ENCODE peak calls at places on chromosomes 7 and 10, in four cellular contexts. One of them, this sample, is unnamed.

GRCh38 chr7:47651355-47652317 is 69.7 kb upstream of the TNS3 start:
- DNase-seq in GM12878: no peak
- DNase-seq in K562: no peak
- DNase-seq in HepG2: no peak
- DNase-seq in this sample: no peak

GRCh38 chr7:117942780-117943179 is 69.5 kb upstream of the CTTNBP2 start:
- DNase-seq in GM12878: no peak
- DNase-seq in K562: no peak
- DNase-seq in HepG2: no peak
- DNase-seq in this sample: no peak

GRCh38 chr7:20095862-20096261 is 121.3 kb downstream of the MACC1 start:
- DNase-seq in GM12878: no peak
- DNase-seq in K562: no peak
- DNase-seq in HepG2: no peak
- DNase-seq in this sample: no peak

GRCh38 chr10:103894454-103894853 is 23.5 kb downstream of the STN1 start:
- DNase-seq in GM12878: no peak
- DNase-seq in K562: no peak
- DNase-seq in HepG2: no peak
- DNase-seq in this sample: no peak

GRCh38 chr10:109428775-109429480 is 494.4 kb downstream of the XPNPEP1 start:
- DNase-seq in GM12878: no peak
- DNase-seq in K562: no peak
- DNase-seq in HepG2: no peak
- DNase-seq in this sample: no peak

GRCh38 chr10:58140706-58141347 is 126.9 kb downstream of the IPMK start:
- DNase-seq in GM12878: no peak
- DNase-seq in K562: no peak
- DNase-seq in HepG2: no peak
- DNase-seq in this sample: no peak

GRCh38 chr7:105876964-105877601 is 684 bp upstream of the ATXN7L1 start:
- DNase-seq in GM12878: no peak
- DNase-seq in K562: peak; percentile 32
- DNase-seq in HepG2: peak; percentile 60
- DNase-seq in this sample: peak; percentile 66

GRCh38 chr10:104104926-104105325 is 17.0 kb upstream of the SFR1 start:
- DNase-seq in GM12878: no peak
- DNase-seq in K562: no peak
- DNase-seq in HepG2: no peak
- DNase-seq in this sample: no peak

GRCh38 chr10:122713091-122713885 is 13.6 kb upstream of the C10orf120 start:
- DNase-seq in GM12878: no peak
- DNase-seq in K562: no peak
- DNase-seq in HepG2: no peak
- DNase-seq in this sample: no peak

GRCh38 chr10:13590886-13591285 is 4.1 kb downstream of the PRPF18 start:
- DNase-seq in GM12878: no peak
- DNase-seq in K562: no peak
- DNase-seq in HepG2: no peak
- DNase-seq in this sample: no peak

GRCh38 chr7:118259115-118259514 is 34.6 kb downstream of the ANKRD7 start:
- DNase-seq in GM12878: no peak
- DNase-seq in K562: no peak
- DNase-seq in HepG2: no peak
- DNase-seq in this sample: no peak

GRCh38 chr7:18806177-18806576 is 310.6 kb downstream of the HDAC9 start:
- DNase-seq in GM12878: no peak
- DNase-seq in K562: no peak
- DNase-seq in HepG2: no peak
- DNase-seq in this sample: no peak

GRCh38 chr7:80047856-80048459 is 86.7 kb upstream of the GNAI1 start:
- DNase-seq in GM12878: no peak
- DNase-seq in K562: no peak
- DNase-seq in HepG2: no peak
- DNase-seq in this sample: no peak

GRCh38 chr7:132181946-132182685 is 394.2 kb downstream of the PLXNA4 start:
- DNase-seq in GM12878: no peak
- DNase-seq in K562: no peak
- DNase-seq in HepG2: no peak
- DNase-seq in this sample: no peak

GRCh38 chr10:103929396-103929921 is 11.5 kb upstream of the STN1 start:
- DNase-seq in GM12878: no peak
- DNase-seq in K562: no peak
- DNase-seq in HepG2: no peak
- DNase-seq in this sample: no peak

GRCh38 chr7:118104812-118105441 is 79.0 kb upstream of the LSM8 start:
- DNase-seq in GM12878: no peak
- DNase-seq in K562: peak; percentile 12
- DNase-seq in HepG2: no peak
- DNase-seq in this sample: no peak

GRCh38 chr10:48789861-48790739 is 105.4 kb downstream of the WDFY4 start:
- DNase-seq in GM12878: no peak
- DNase-seq in K562: no peak
- DNase-seq in HepG2: no peak
- DNase-seq in this sample: no peak

GRCh38 chr7:140635821-140636220 is 4.8 kb downstream of the DENND2A start:
- DNase-seq in GM12878: no peak
- DNase-seq in K562: no peak
- DNase-seq in HepG2: no peak
- DNase-seq in this sample: no peak

GRCh38 chr7:24912874-24913514 is 67.0 kb downstream of the OSBPL3 start:
- DNase-seq in GM12878: no peak
- DNase-seq in K562: peak; percentile 29
- DNase-seq in HepG2: no peak
- DNase-seq in this sample: no peak

GRCh38 chr10:27759483-27760281 is 14.1 kb upstream of the MKX start:
- DNase-seq in GM12878: no peak
- DNase-seq in K562: no peak
- DNase-seq in HepG2: no peak
- DNase-seq in this sample: no peak

GRCh38 chr10:12332572-12333381 is 16.6 kb upstream of the CAMK1D start:
- DNase-seq in GM12878: no peak
- DNase-seq in K562: no peak
- DNase-seq in HepG2: no peak
- DNase-seq in this sample: no peak

GRCh38 chr7:140230862-140231778 is 54.3 kb upstream of the KDM7A start:
- DNase-seq in GM12878: no peak
- DNase-seq in K562: peak; percentile 59
- DNase-seq in HepG2: peak; percentile 93
- DNase-seq in this sample: peak; percentile 90

GRCh38 chr7:82210422-82211184 is 233.0 kb downstream of the CACNA2D1 start:
- DNase-seq in GM12878: no peak
- DNase-seq in K562: no peak
- DNase-seq in HepG2: no peak
- DNase-seq in this sample: no peak

GRCh38 chr10:35339946-35340345 is 3.6 kb downstream of the CCNY start:
- DNase-seq in GM12878: peak; percentile 65
- DNase-seq in K562: no peak
- DNase-seq in HepG2: no peak
- DNase-seq in this sample: no peak

GRCh38 chr10:4221315-4221714 is 436.3 kb upstream of the KLF6 start:
- DNase-seq in GM12878: no peak
- DNase-seq in K562: no peak
- DNase-seq in HepG2: no peak
- DNase-seq in this sample: no peak

GRCh38 chr7:145339319-145339718 is 503.5 kb upstream of the TPK1 start:
- DNase-seq in GM12878: no peak
- DNase-seq in K562: no peak
- DNase-seq in HepG2: no peak
- DNase-seq in this sample: no peak

GRCh38 chr10:77041636-77042258 is 595.9 kb downstream of the KCNMA1 start:
- DNase-seq in GM12878: no peak
- DNase-seq in K562: no peak
- DNase-seq in HepG2: no peak
- DNase-seq in this sample: no peak

GRCh38 chr10:117442944-117443676 is 67.9 kb upstream of the PDZD8 start:
- DNase-seq in GM12878: peak; percentile 16
- DNase-seq in K562: peak; percentile 71
- DNase-seq in HepG2: peak; percentile 41
- DNase-seq in this sample: peak; percentile 91

DNA sequence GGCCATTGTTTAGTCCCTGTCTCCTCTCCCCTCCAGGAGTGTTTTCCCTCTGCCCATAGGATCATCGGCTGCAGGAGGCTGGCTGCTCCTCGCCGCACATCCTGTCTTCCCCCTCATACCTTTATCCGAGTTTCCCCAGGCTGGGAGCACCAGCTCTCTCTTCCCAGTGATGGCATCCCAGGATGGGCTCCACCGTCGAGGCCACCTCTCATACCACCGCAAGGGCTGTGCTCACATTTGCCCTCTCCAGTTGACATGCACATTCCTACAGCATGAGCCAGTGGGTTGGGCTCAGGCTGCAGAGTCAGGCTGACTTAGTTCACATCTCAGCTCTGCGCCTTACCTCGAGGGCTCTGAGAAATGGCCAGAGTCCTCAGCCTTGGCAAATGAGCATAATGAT is 12.1 kb downstream of the HKDC1 start:
- DNase-seq in GM12878: no peak
- DNase-seq in K562: no peak
- DNase-seq in HepG2: no peak
- DNase-seq in this sample: no peak
- TF ChIP-seq TCF7 in GM12878: no peak
- TF ChIP-seq TCF7 in K562: no peak
- TF ChIP-seq TCF7 in HepG2: no peak
- TF ChIP-seq TCF7 in this sample: no peak

DNA sequence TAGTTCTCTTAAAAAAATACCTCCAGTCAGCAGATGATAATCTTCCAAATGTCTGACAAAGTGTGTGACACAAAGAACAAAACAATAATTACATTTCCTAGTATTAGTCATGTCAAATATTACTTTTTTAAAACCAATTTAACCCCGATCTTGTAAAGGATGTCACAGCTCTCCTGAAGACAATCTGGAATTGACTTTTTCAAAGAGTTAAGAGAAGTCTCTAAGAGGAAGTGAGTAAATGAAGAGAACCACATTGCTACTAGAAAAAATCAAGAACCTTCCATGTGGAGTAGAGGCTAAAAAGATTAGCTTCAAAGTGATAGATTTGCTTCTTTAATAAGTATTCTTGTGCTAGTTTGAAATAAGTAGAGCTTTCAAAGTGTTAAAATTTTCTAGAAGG is 218.2 kb upstream of the IMMP2L start:
- DNase-seq in GM12878: no peak
- DNase-seq in K562: no peak
- DNase-seq in HepG2: no peak
- DNase-seq in this sample: no peak
- TF ChIP-seq SP1 in GM12878: no peak
- TF ChIP-seq SP1 in K562: no peak
- TF ChIP-seq SP1 in HepG2: no peak
- TF ChIP-seq SP1 in this sample: no peak

GRCh38 chr7:138630059-138630610 is 71.0 kb downstream of the SVOPL start:
- DNase-seq in GM12878: no peak
- DNase-seq in K562: no peak
- DNase-seq in HepG2: no peak
- DNase-seq in this sample: no peak
- TF ChIP-seq ATF3 in GM12878: no peak
- TF ChIP-seq ATF3 in K562: no peak
- TF ChIP-seq ATF3 in HepG2: no peak
- TF ChIP-seq ATF3 in this sample: no peak

DNA sequence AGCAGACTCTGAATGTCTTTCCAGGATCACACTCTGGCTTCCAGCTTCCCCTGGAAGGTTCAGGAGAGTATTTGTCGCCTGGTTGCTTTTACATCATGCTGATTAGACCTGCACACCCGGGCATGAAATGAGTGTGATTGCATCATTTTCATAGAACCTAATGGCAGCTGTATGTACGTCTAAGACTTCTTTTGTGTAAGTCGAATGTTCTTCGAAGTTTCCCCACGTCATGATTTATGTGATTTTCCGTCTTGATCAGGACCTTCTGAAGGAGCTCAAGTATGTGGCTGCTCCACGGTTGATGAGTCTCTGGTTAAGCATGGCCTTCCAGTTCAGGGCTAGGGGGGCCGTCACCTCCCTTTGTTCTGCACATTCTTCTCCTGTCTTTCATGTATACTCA is 4.5 kb downstream of the EIF4H start:
- DNase-seq in GM12878: no peak
- DNase-seq in K562: no peak
- DNase-seq in HepG2: no peak
- DNase-seq in this sample: no peak
- TF ChIP-seq TCF7 in GM12878: no peak
- TF ChIP-seq TCF7 in K562: no peak
- TF ChIP-seq TCF7 in HepG2: no peak
- TF ChIP-seq TCF7 in this sample: no peak

DNA sequence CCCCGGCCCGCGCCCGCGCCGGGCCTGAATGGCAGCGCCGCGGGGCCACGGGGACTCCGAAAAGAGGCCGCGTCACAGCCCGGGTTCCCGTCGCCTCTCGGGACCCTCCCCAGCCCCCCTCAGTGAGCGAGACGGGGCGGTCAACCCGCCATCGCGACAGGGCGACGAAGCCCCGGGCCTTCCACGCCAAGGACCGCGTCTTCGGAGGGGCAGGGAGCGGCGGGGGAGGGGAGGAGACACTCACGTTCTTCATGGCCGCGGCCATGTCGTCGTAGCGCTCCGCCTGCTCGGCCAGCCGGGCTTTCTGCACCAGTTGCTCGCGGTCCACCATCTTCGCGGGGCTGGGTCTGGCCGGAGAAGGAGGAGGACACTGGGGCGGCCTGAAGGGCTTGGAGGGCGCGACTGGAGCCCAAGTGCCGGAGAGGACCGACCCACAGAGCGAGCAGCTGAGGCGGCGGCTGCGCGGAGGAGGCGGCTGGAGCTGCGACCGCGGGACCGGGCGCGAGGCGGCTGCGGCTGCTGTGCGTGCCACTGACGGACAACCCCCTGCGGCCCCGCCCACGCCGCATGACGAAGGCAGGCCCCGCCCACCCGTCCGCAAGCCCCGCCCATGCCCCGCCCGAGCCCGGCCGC is at the start of gene YWHAG:
- DNase-seq in GM12878: no peak
- DNase-seq in K562: peak; percentile 93
- DNase-seq in HepG2: peak; percentile 57
- DNase-seq in this sample: peak; percentile 82
- TF ChIP-seq SP1 in GM12878: peak; percentile 29
- TF ChIP-seq SP1 in K562: no peak
- TF ChIP-seq SP1 in HepG2: no peak
- TF ChIP-seq SP1 in this sample: peak; percentile 79

DNA sequence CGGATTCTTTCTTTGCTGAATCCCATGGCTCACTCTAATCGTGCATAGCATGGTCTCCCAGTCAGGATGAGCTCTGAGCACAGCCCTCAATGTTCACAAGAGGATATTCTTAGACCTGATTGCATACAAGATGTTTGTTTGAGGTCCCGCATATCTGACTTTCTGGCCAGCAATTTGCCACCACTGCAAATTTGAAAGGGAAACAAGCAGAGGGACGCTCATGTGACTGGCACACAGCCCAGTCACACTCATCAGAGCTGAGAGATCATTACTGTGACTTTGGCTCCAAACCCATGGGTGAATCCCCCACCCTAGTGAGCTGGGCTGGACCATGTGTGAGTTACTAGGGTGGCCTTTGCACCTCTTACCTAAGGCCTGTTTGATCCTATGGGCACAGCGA is 9.9 kb downstream of the TAS2R41 start:
- DNase-seq in GM12878: no peak
- DNase-seq in K562: no peak
- DNase-seq in HepG2: peak; percentile 8
- DNase-seq in this sample: no peak
- TF ChIP-seq ATF3 in GM12878: no peak
- TF ChIP-seq ATF3 in K562: no peak
- TF ChIP-seq ATF3 in HepG2: no peak
- TF ChIP-seq ATF3 in this sample: no peak